ENCODE peak calls at places on chromosomes 5 and 9, in five cellular contexts. B is stomach, M is tibial nerve, E is ovary, J is A549. P is an unnamed sample.

GRCh38 chr5:172834570-172835245 is 657 bp downstream of the ERGIC1 start:
- DNase-seq in E (no peak), M (no peak), J (no peak), B (no peak), P (peak; percentile 39)

GRCh38 chr9:135463140-135463539 is 16.4 kb upstream of the PPP1R26 start:
- DNase-seq in J (peak; percentile 78), E (no peak), M (no peak), B (no peak), P (no peak)

GRCh38 chr5:67051164-67051563 is 145.4 kb downstream of the CD180 start:
- DNase-seq in B (no peak), J (no peak), M (no peak), E (no peak), P (peak; percentile 78)

GRCh38 chr9:136901516-136902258 is 15.4 kb downstream of the TRAF2 start:
- DNase-seq in B (peak; percentile 57), J (peak; percentile 97), M (no peak), E (no peak), P (peak; percentile 79)

GRCh38 chr5:26893078-26893477 is 145.3 kb downstream of the CDH9 start:
- DNase-seq in E (no peak), B (no peak), J (no peak), M (no peak), P (no peak)

GRCh38 chr5:16903480-16904300 is 32.4 kb downstream of the MYO10 start:
- DNase-seq in M (no peak), B (no peak), J (no peak), E (no peak), P (no peak)

GRCh38 chr5:79346420-79346824 is 110.5 kb downstream of the JMY start:
- DNase-seq in B (no peak), M (no peak), J (peak; percentile 60), E (no peak), P (no peak)

GRCh38 chr9:2816476-2817141 is 27.3 kb downstream of the PUM3 start:
- DNase-seq in M (no peak), E (no peak), B (no peak), J (no peak), P (no peak)

GRCh38 chr5:133337795-133338445 is 274.4 kb downstream of the FSTL4 start:
- DNase-seq in B (no peak), J (no peak), E (no peak), M (no peak), P (no peak)

GRCh38 chr5:16639206-16639605 is 22.4 kb upstream of the RETREG1 start:
- DNase-seq in M (no peak), B (no peak), E (no peak), J (no peak), P (no peak)

DNA sequence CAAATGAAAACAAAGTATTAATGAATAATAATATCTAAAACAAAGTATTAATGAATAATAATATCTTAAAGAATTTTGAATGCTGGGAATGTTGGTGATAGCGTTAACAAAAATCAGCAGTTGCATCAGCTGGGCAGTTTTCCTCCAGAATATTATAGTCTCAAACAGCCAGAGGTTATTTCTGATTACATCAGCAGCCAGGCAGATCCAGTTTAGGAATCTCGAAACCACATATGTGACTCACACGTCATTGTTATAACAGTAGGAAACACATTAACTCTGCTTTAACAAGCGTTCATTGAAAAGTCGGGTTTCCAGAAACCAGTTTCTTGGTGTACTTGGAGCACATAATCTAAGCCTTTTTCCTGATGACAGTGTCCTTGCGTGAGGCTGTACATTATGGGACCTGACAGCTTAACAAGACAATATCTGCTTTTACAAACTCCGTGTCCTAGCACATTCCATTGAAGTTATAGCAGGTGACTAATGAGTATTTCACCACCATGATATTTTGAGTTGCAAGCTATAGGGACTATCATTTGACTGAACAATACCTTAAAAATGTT is 559.5 kb upstream of the KLF4 start:
- DNase-seq in M (no peak), J (peak; percentile 38), B (no peak), E (no peak), P (no peak)
- TF ChIP-seq EP300 in M (peak; percentile 27), J (no peak), B (no peak), E (no peak), P (no peak)

GRCh38 chr9:116320180-116320799 is 166.7 kb downstream of the PAPPA start:
- DNase-seq in E (no peak), J (no peak), M (no peak), B (no peak), P (no peak)

GRCh38 chr9:116317503-116317902 is 163.9 kb downstream of the PAPPA start:
- DNase-seq in E (no peak), B (no peak), J (no peak), M (no peak), P (no peak)

GRCh38 chr9:116316231-116316630 is 162.6 kb downstream of the PAPPA start:
- DNase-seq in J (no peak), B (no peak), M (no peak), E (no peak), P (no peak)

GRCh38 chr9:116319480-116319879 is 165.9 kb downstream of the PAPPA start:
- DNase-seq in M (no peak), J (no peak), E (no peak), B (no peak), P (no peak)

GRCh38 chr9:116318463-116319271 is 165.1 kb downstream of the PAPPA start:
- DNase-seq in B (no peak), E (peak; percentile 78), J (no peak), M (peak; percentile 43), P (peak; percentile 26)
- TF ChIP-seq EP300 in B (no peak), E (no peak), J (no peak), M (no peak), P (no peak)

GRCh38 chr5:92147263-92147662 is 764.1 kb upstream of the ARRDC3 start:
- DNase-seq in J (no peak), M (no peak), B (no peak), E (no peak), P (no peak)

GRCh38 chr5:92144824-92145223 is 761.7 kb upstream of the ARRDC3 start:
- DNase-seq in E (no peak), B (no peak), M (no peak), J (no peak), P (no peak)

GRCh38 chr5:92147792-92148191 is 764.7 kb upstream of the ARRDC3 start:
- DNase-seq in J (no peak), B (no peak), E (no peak), M (no peak), P (no peak)

DNA sequence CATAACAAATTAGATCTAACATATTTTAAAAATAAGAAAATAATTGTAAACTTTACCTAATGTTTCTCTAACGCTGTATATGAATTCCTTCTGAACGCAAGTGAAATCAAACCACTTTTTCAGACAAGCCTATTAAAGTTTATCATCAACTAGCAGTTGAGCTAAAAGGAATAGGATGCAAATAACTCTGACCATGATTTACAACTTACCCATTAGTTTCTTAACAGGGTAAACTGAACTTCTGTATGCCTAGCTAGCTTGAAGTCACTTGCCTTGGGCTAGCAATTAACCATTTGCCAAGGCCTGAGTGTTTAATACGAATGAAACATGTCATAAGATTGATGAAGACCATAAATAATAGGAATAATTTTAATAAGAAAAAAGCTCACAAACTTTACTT is 762.7 kb upstream of the ARRDC3 start:
- DNase-seq in M (no peak), J (no peak), B (no peak), E (no peak), P (no peak)
- TF ChIP-seq EP300 in M (no peak), J (no peak), B (no peak), E (no peak), P (no peak)

DNA sequence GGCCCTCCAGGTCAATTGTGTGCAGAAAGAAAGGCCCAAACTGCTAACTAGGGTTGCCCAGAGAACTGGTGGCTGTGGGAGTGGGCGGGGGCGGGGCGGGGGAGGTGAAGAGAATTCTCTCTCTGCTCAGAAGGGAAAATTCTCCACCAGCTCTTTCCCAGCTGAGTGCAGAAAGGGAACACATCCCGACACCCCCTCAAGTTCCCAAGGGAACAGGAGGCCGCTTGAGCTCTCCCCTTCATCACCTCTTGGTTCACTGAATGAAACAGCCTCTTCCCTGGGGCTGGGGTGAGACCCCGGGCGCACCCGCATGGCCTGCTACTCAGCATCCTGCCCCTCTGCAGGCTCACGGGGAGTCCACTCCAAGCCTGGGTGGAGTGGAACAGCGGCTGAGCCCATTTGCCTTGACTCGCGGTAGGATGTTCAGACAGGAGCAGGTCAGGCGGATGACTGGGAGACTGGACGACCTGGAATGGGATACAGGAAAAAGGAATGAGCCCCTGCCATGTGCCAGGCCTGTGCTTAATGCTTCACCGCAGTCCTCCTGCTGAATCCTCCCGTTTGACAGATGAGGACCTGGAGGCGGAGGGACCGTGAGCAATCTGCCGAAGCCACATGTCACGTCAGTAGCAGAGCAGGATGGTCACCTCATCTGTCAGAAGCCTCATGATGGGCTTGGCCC is 93.8 kb upstream of the FANCC start:
- DNase-seq in J (no peak), B (no peak), M (no peak), E (no peak), P (no peak)
- TF ChIP-seq EP300 in J (no peak), B (no peak), M (no peak), E (no peak), P (no peak)

DNA sequence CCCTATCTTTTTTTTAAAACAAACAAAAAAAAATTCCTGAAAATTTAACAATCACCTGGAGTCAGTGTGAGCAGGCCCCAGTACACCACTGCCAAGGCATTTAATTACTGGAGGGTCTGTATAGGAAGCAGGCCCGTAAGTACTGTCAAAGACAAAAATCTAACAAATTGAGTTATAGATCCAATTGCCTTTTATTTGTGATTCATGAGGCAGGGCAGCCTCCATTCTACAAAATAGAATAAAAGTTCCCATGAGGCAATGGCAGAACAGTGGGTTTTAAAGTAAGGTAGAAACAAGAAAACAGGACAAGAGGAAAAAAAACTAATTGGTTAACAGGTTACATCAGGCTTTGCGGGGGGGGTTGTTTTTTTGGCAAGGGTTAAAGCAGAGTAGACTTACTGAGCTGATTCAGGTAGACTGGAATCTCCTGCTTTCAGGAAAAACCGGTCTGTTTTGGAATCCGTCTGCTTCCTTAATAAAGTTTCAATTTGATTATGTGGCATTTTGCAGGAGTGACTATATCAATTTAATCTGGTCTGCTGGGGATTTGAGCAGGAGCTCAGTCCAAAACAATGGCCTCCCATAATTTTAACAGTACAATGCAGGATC is 48.9 kb downstream of the AUH start:
- DNase-seq in J (no peak), B (peak; percentile 40), M (no peak), E (no peak), P (no peak)
- TF ChIP-seq EP300 in J (no peak), B (no peak), M (no peak), E (no peak), P (no peak)

GRCh38 chr5:34929720-34930526 is 564 bp downstream of the DNAJC21 start:
- DNase-seq in E (peak; percentile 85), B (peak; percentile 89), M (peak; percentile 75), J (peak; percentile 73), P (peak; percentile 92)
- TF ChIP-seq EP300 in E (no peak), B (no peak), M (peak; percentile 43), J (no peak), P (no peak)

P was measured in transverse colon.